ENCODE peak calls at places on chromosomes 13 and 19, in seven cellular contexts. I, N, H, Y, Q, V and J are unnamed samples.
A peak's percentile ranks its signal among the peaks of the same experiment; 100 is the strongest.

GRCh38 chr19:41597600-41598041 is 21.7 kb downstream of the CEACAM21 start:
- DNase-seq in I (peak; percentile 85), N (peak; percentile 77), H (peak; percentile 41), Y (peak; percentile 59), Q (peak; percentile 92), V (peak; percentile 86), J (peak; percentile 49)

GRCh38 chr13:38662362-38662761 is 24.5 kb upstream of the FREM2 start:
- DNase-seq in I (peak; percentile 96), N (no peak), H (peak; percentile 21), Y (no peak), Q (no peak), V (no peak), J (no peak)

GRCh38 chr19:11269408-11269807 is 7.1 kb upstream of the DOCK6 start:
- DNase-seq in I (peak; percentile 89), N (no peak), H (peak; percentile 29), Y (no peak), Q (no peak), V (no peak), J (no peak)

GRCh38 chr19:39410620-39411005 is 1.9 kb upstream of the PLEKHG2 start:
- DNase-seq in I (no peak), N (peak; percentile 38), H (peak; percentile 35), Y (no peak), Q (no peak), V (no peak), J (no peak)

GRCh38 chr19:1435378-1435989 is 2.7 kb upstream of the RPS15 start:
- DNase-seq in I (no peak), N (no peak), H (no peak), Y (no peak), Q (no peak), V (no peak), J (no peak)

GRCh38 chr19:38736413-38737280 is 7.6 kb downstream of the CAPN12 start:
- DNase-seq in I (peak; percentile 68), N (peak; percentile 82), H (peak; percentile 36), Y (peak; percentile 72), Q (peak; percentile 93), V (peak; percentile 89), J (peak; percentile 77)

GRCh38 chr19:52600639-52601024 is 30.5 kb downstream of the ZNF701 start:
- DNase-seq in I (peak; percentile 5), N (peak; percentile 76), H (no peak), Y (peak; percentile 40), Q (peak; percentile 82), V (peak; percentile 76), J (no peak)

GRCh38 chr19:10102787-10103236 is 334 bp upstream of the ANGPTL6 start:
- DNase-seq in I (no peak), N (no peak), H (no peak), Y (no peak), Q (peak; percentile 77), V (peak; percentile 88), J (no peak)

GRCh38 chr13:105346141-105346766 is 1189.2 kb downstream of the EFNB2 start:
- DNase-seq in I (no peak), N (no peak), H (peak; percentile 69), Y (no peak), Q (no peak), V (no peak), J (no peak)

GRCh38 chr13:46728777-46729176 is 68.2 kb downstream of the ESD start:
- DNase-seq in I (peak; percentile 57), N (no peak), H (peak; percentile 8), Y (no peak), Q (no peak), V (no peak), J (no peak)

GRCh38 chr13:20053016-20053415 is 94.5 kb downstream of the ZMYM2 start:
- DNase-seq in I (no peak), N (no peak), H (no peak), Y (no peak), Q (no peak), V (no peak), J (no peak)

GRCh38 chr13:110815471-110816204 is 99.2 kb downstream of the ANKRD10 start:
- DNase-seq in I (no peak), N (no peak), H (peak; percentile 41), Y (no peak), Q (no peak), V (no peak), J (no peak)

GRCh38 chr13:109329175-109329574 is 457.2 kb downstream of the IRS2 start:
- DNase-seq in I (no peak), N (no peak), H (no peak), Y (no peak), Q (no peak), V (no peak), J (no peak)
- H3K27ac ChIP-seq in I (no peak overlapping the region), N (no peak overlapping the region), H (no peak overlapping the region), Y (no peak overlapping the region), Q (no peak overlapping the region), V (no peak overlapping the region), J (no peak overlapping the region)

DNA sequence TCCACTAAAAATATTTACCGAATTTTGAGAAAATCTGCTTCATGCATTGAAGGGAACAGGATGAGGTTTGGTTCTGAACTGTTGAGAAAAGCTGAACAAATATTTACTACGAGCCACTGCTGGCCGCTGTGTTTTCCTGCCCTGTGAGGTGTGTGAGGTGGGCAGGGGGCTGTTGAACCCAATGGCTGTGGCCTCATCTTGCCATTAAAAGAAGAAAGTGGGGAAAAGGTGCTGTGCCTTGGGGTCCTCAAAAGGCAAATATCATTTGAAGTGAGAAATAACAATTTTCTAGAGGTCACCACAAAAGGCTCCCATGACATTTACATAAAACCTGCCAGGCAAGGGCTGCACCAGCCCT is 44.7 kb downstream of the KLF2 start:
- DNase-seq in I (no peak), N (no peak), H (no peak), Y (no peak), Q (no peak), V (no peak), J (no peak)
- H3K4me3 ChIP-seq in I (no peak overlapping the region), N (no peak overlapping the region), H (no peak overlapping the region), Y (no peak overlapping the region), Q (no peak overlapping the region), V (no peak overlapping the region), J (no peak overlapping the region)

GRCh38 chr19:53810891-53811290 is 13.2 kb downstream of the NLRP12 start:
- DNase-seq in I (no peak), N (no peak), H (no peak), Y (no peak), Q (no peak), V (no peak), J (no peak)

GRCh38 chr19:53812335-53812734 is 11.8 kb downstream of the NLRP12 start:
- DNase-seq in I (peak; percentile 63), N (no peak), H (no peak), Y (no peak), Q (no peak), V (no peak), J (no peak)

GRCh38 chr19:53808710-53809125 is 15.4 kb downstream of the NLRP12 start:
- DNase-seq in I (peak; percentile 62), N (no peak), H (peak; percentile 29), Y (no peak), Q (no peak), V (no peak), J (no peak)

GRCh38 chr19:53810187-53810546 is 13.9 kb downstream of the NLRP12 start:
- DNase-seq in I (no peak), N (no peak), H (no peak), Y (no peak), Q (no peak), V (no peak), J (no peak)

DNA sequence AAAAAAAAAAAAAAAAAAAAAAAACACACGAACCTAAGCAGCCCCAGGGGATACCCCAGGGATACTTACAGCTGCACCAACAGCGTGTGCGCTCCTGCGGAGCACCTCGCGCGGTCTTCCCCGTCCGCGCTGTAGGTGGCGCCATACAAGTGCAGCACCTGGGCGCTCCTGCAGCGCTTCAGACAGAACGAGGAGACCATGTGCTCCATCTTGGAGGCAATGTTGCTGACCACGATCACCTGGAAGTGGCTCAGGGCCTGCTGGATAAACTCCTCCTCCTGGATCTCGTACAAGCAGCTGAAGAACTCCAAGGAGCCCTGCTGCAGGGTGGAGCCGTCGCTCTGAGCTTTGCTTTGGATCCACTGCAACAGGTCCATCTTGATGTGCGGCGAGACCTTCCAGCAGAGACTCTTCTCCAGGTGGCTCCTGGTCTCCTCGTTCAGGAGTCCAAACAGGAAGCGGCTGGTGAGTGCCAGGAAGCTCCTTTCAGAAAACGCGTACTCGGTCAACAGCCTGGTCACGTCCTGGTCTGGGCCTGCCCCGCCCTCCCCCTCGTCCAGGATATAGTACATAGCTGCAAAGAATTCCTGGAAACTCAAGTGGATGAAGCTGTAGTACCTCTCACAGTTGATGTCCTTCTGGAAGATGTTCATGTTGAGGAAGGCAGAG is 14.5 kb downstream of the NLRP12 start:
- DNase-seq in I (peak; percentile 29), N (no peak), H (no peak), Y (no peak), Q (no peak), V (no peak), J (no peak)
- TF ChIP-seq CTCF in I (peak; percentile 58), N (no peak), H (no peak), Y (peak; percentile 13), Q (no peak), V (no peak), J (no peak)

GRCh38 chr19:30095171-30095570 is 153.1 kb downstream of the URI1 start:
- DNase-seq in I (no peak), N (no peak), H (no peak), Y (no peak), Q (no peak), V (peak; percentile 64), J (no peak)
- H3K27ac ChIP-seq in I (no peak overlapping the region), N (no peak overlapping the region), H (no peak overlapping the region), Y (no peak overlapping the region), Q (no peak overlapping the region), V (no peak overlapping the region), J (no peak overlapping the region)

GRCh38 chr13:109481046-109481445 is 305.3 kb downstream of the IRS2 start:
- DNase-seq in I (no peak), N (no peak), H (no peak), Y (no peak), Q (no peak), V (no peak), J (no peak)
- H3K4me3 ChIP-seq in I (no peak overlapping the region), N (no peak overlapping the region), H (no peak overlapping the region), Y (no peak overlapping the region), Q (no peak overlapping the region), V (no peak overlapping the region), J (no peak overlapping the region)

GRCh38 chr13:51346397-51346796 is 6.9 kb downstream of the SERPINE3 start:
- DNase-seq in I (no peak), N (no peak), H (no peak), Y (no peak), Q (no peak), V (no peak), J (no peak)
- TF ChIP-seq CTCF in I (no peak), N (no peak), H (no peak), Y (no peak), Q (no peak), V (no peak), J (no peak)

GRCh38 chr13:32881074-32881791 is 135.0 kb upstream of the KL start:
- DNase-seq in I (peak; percentile 67), N (no peak), H (peak; percentile 35), Y (peak; percentile 41), Q (no peak), V (no peak), J (no peak)

GRCh38 chr13:32881792-32882175 is 134.4 kb upstream of the KL start:
- DNase-seq in I (no peak), N (no peak), H (peak; percentile 79), Y (no peak), Q (no peak), V (no peak), J (no peak)

GRCh38 chr13:32880636-32881035 is 135.6 kb upstream of the KL start:
- DNase-seq in I (no peak), N (no peak), H (no peak), Y (no peak), Q (no peak), V (no peak), J (no peak)

GRCh38 chr13:32878172-32878571 is 138.1 kb upstream of the KL start:
- DNase-seq in I (no peak), N (no peak), H (peak; percentile 71), Y (no peak), Q (no peak), V (no peak), J (no peak)

GRCh38 chr13:32877491-32877890 is 138.7 kb upstream of the KL start:
- DNase-seq in I (no peak), N (no peak), H (no peak), Y (no peak), Q (no peak), V (no peak), J (no peak)
- H3K27ac ChIP-seq in I (no peak overlapping the region), N (no peak overlapping the region), H (no peak overlapping the region), Y (no peak overlapping the region), Q (no peak overlapping the region), V (no peak overlapping the region), J (no peak overlapping the region)